ENCODE peak calls at places on chromosomes 2 and 18, in four cellular contexts. One of them, this sample, is unnamed.

GRCh38 chr2:236008006-236008405 is 160.2 kb downstream of the GBX2 start:
- DNase-seq in endothelial cell: no peak
- DNase-seq in PC-3: no peak
- DNase-seq in BE2C: no peak
- DNase-seq in this sample: no peak

GRCh38 chr2:182816856-182817255 is 49.6 kb downstream of the FRZB start:
- DNase-seq in endothelial cell: no peak
- DNase-seq in PC-3: no peak
- DNase-seq in BE2C: no peak
- DNase-seq in this sample: no peak

GRCh38 chr18:45792551-45793294 is 32.8 kb upstream of the SIGLEC15 start:
- DNase-seq in endothelial cell: no peak
- DNase-seq in PC-3: peak
- DNase-seq in BE2C: no peak
- DNase-seq in this sample: no peak

GRCh38 chr2:205352593-205352992 is 329.7 kb upstream of the NRP2 start:
- DNase-seq in endothelial cell: no peak
- DNase-seq in PC-3: peak
- DNase-seq in BE2C: no peak
- DNase-seq in this sample: no peak

GRCh38 chr2:74002515-74003391 is 18.0 kb downstream of the TET3 start:
- DNase-seq in endothelial cell: peak
- DNase-seq in PC-3: peak
- DNase-seq in BE2C: peak
- DNase-seq in this sample: peak

GRCh38 chr18:28075501-28075900 is 101.4 kb downstream of the CDH2 start:
- DNase-seq in endothelial cell: no peak
- DNase-seq in PC-3: peak
- DNase-seq in BE2C: no peak
- DNase-seq in this sample: no peak

GRCh38 chr2:239787651-239788050 is 237.5 kb downstream of the NDUFA10 start:
- DNase-seq in endothelial cell: no peak
- DNase-seq in PC-3: no peak
- DNase-seq in BE2C: no peak
- DNase-seq in this sample: no peak

GRCh38 chr2:121213386-121213785 is 71.6 kb downstream of the TFCP2L1 start:
- DNase-seq in endothelial cell: no peak
- DNase-seq in PC-3: no peak
- DNase-seq in BE2C: no peak
- DNase-seq in this sample: no peak

GRCh38 chr18:54828290-54828871 is at the start of gene RAB27B:
- DNase-seq in endothelial cell: peak
- DNase-seq in PC-3: peak
- DNase-seq in BE2C: peak
- DNase-seq in this sample: peak

GRCh38 chr18:23703057-23703986 is 14.1 kb downstream of the LAMA3 start:
- DNase-seq in endothelial cell: peak
- DNase-seq in PC-3: peak
- DNase-seq in BE2C: peak
- DNase-seq in this sample: no peak

GRCh38 chr2:119263656-119264055 is 40.0 kb downstream of the STEAP3 start:
- DNase-seq in endothelial cell: no peak
- DNase-seq in PC-3: no peak
- DNase-seq in BE2C: no peak
- DNase-seq in this sample: no peak

GRCh38 chr2:119293254-119293653 is 69.6 kb downstream of the STEAP3 start:
- DNase-seq in endothelial cell: no peak
- DNase-seq in PC-3: peak
- DNase-seq in BE2C: no peak
- DNase-seq in this sample: no peak

GRCh38 chr2:144712277-144712944 is 192.5 kb upstream of the ZEB2 start:
- DNase-seq in endothelial cell: no peak
- DNase-seq in PC-3: no peak
- DNase-seq in BE2C: no peak
- DNase-seq in this sample: no peak

GRCh38 chr2:25499157-25499556 is 157.4 kb upstream of the DNMT3A start:
- DNase-seq in endothelial cell: no peak
- DNase-seq in PC-3: no peak
- DNase-seq in BE2C: no peak
- DNase-seq in this sample: no peak

GRCh38 chr2:8636691-8637636 is 44.9 kb upstream of the ID2 start:
- DNase-seq in endothelial cell: peak
- DNase-seq in PC-3: no peak
- DNase-seq in BE2C: no peak
- DNase-seq in this sample: peak

GRCh38 chr18:8800445-8800844 is 95.1 kb downstream of the MTCL1 start:
- DNase-seq in endothelial cell: no peak
- DNase-seq in PC-3: peak
- DNase-seq in BE2C: no peak
- DNase-seq in this sample: no peak

GRCh38 chr18:11791131-11791530 is 60.1 kb upstream of the CHMP1B start:
- DNase-seq in endothelial cell: no peak
- DNase-seq in PC-3: no peak
- DNase-seq in BE2C: no peak
- DNase-seq in this sample: no peak
- TF ChIP-seq CTCF in endothelial cell: no peak
- TF ChIP-seq CTCF in PC-3: no peak
- TF ChIP-seq CTCF in BE2C: no peak
- TF ChIP-seq CTCF in this sample: no peak

GRCh38 chr2:23199115-23199918 is 185.7 kb upstream of the KLHL29 start:
- DNase-seq in endothelial cell: no peak
- DNase-seq in PC-3: peak
- DNase-seq in BE2C: peak
- DNase-seq in this sample: no peak
- TF ChIP-seq CTCF in endothelial cell: peak
- TF ChIP-seq CTCF in PC-3: peak
- TF ChIP-seq CTCF in BE2C: peak
- TF ChIP-seq CTCF in this sample: peak

DNA sequence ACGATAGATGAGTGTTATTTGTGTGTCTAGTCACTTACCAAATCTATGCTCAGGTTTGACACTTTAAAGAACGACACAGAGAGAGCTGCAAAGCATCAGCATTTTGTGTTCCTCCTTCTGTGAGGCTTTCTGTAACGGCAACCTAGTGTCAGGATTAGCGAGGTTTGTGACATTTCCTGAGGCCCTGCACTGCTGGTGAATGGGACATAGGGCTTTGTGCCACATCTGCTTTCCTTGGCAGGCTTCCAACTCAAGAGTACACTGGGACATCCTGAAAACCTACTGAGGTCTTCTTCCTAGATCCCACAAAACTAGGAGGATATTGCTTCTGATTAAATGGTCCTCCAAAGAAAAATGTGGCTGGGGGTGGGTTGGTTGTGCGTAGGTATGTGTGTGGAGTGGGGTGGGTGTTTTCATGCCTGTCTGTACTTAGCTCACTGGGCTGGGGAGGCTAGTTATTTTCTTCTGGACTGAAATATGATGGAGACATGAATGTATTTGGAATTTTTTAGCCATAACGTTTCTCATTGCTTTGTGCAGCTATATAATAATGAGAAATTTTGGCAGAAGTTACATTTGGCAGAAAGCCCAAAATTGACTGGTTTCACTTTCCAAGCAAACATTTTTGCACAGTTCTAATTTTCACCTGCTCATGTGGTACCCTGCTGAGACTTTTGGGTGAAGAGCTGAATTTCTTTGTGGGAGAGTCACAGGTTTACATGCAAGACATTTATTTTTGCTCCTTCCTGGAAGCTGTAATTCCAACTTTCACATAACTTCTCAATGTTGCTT is 308.4 kb downstream of the XIRP2 start:
- DNase-seq in endothelial cell: no peak
- DNase-seq in PC-3: peak
- DNase-seq in BE2C: peak
- DNase-seq in this sample: no peak
- TF ChIP-seq CTCF in endothelial cell: no peak
- TF ChIP-seq CTCF in PC-3: no peak
- TF ChIP-seq CTCF in BE2C: no peak
- TF ChIP-seq CTCF in this sample: no peak

DNA sequence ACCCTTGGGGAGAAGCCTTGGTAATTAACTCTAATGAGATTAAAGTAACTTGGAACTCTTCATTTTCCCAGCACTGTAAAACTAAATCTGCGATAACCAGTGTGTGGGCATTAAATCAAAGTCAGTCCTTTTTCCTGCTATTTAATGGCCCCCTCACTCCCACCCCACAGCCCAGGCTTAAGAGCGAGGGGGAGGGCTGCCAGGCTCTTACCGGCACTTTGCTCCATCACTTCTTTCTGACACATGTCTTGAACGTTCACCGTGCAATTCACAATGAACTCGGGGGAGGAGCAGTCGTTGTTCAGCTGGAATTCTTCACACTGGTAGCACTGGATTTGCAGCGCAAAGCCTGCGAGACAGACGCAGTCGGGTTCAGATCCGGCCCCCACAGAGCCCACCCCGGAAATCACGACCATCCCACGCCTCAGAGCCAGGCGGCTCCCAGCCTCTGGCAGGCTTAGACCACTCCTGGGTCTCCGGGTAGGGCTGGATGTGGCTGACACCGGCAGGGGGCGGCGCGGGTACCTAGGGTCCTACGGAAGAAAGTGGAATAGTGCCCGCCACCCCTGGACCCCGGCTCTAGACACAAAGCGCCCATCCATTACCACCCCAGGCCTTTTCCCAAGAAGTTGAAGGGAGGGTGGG is 1.7 kb downstream of the LYPD1 start:
- DNase-seq in endothelial cell: peak
- DNase-seq in PC-3: peak
- DNase-seq in BE2C: no peak
- DNase-seq in this sample: no peak
- TF ChIP-seq CTCF in endothelial cell: peak
- TF ChIP-seq CTCF in PC-3: peak
- TF ChIP-seq CTCF in BE2C: no peak
- TF ChIP-seq CTCF in this sample: peak

GRCh38 chr2:234566622-234567021 is 69.7 kb upstream of the ARL4C start:
- DNase-seq in endothelial cell: no peak
- DNase-seq in PC-3: no peak
- DNase-seq in BE2C: no peak
- DNase-seq in this sample: no peak

GRCh38 chr2:234565201-234565600 is 68.3 kb upstream of the ARL4C start:
- DNase-seq in endothelial cell: no peak
- DNase-seq in PC-3: no peak
- DNase-seq in BE2C: no peak
- DNase-seq in this sample: no peak

GRCh38 chr2:234559609-234560008 is 62.7 kb upstream of the ARL4C start:
- DNase-seq in endothelial cell: no peak
- DNase-seq in PC-3: peak
- DNase-seq in BE2C: no peak
- DNase-seq in this sample: no peak

GRCh38 chr2:234565842-234566619 is 69.2 kb upstream of the ARL4C start:
- DNase-seq in endothelial cell: no peak
- DNase-seq in PC-3: no peak
- DNase-seq in BE2C: no peak
- DNase-seq in this sample: no peak

DNA sequence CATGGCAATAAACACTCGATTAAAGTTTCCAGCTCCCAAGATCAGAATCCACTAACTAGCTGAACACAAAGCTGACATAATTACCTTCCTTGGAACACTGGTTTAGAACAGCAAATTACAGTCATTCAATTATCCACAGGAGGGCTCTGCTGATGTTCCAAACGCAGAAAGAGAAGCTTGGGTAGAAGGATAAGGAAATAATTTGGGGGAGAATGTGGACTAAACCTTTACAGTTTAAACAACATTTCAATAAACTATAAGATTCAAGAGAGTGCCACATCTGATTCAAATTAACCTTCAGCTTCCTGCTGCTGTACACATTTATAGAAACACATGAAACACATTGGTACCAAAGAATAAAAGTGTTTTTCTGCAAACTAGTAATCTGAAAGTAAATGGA is 67.8 kb upstream of the ARL4C start:
- DNase-seq in endothelial cell: no peak
- DNase-seq in PC-3: peak
- DNase-seq in BE2C: no peak
- DNase-seq in this sample: no peak
- TF ChIP-seq CTCF in endothelial cell: no peak
- TF ChIP-seq CTCF in PC-3: peak
- TF ChIP-seq CTCF in BE2C: peak
- TF ChIP-seq CTCF in this sample: peak

GRCh38 chr2:3534251-3534814 is 15.0 kb upstream of the ADI1 start:
- DNase-seq in endothelial cell: no peak
- DNase-seq in PC-3: no peak
- DNase-seq in BE2C: no peak
- DNase-seq in this sample: no peak

GRCh38 chr2:3535794-3536681 is 16.7 kb upstream of the ADI1 start:
- DNase-seq in endothelial cell: no peak
- DNase-seq in PC-3: peak
- DNase-seq in BE2C: no peak
- DNase-seq in this sample: no peak

GRCh38 chr2:3535467-3535793 is 16.1 kb upstream of the ADI1 start:
- DNase-seq in endothelial cell: no peak
- DNase-seq in PC-3: no peak
- DNase-seq in BE2C: no peak
- DNase-seq in this sample: no peak

GRCh38 chr2:3539836-3540235 is 18.3 kb downstream of the RNASEH1 start:
- DNase-seq in endothelial cell: no peak
- DNase-seq in PC-3: no peak
- DNase-seq in BE2C: no peak
- DNase-seq in this sample: no peak

DNA sequence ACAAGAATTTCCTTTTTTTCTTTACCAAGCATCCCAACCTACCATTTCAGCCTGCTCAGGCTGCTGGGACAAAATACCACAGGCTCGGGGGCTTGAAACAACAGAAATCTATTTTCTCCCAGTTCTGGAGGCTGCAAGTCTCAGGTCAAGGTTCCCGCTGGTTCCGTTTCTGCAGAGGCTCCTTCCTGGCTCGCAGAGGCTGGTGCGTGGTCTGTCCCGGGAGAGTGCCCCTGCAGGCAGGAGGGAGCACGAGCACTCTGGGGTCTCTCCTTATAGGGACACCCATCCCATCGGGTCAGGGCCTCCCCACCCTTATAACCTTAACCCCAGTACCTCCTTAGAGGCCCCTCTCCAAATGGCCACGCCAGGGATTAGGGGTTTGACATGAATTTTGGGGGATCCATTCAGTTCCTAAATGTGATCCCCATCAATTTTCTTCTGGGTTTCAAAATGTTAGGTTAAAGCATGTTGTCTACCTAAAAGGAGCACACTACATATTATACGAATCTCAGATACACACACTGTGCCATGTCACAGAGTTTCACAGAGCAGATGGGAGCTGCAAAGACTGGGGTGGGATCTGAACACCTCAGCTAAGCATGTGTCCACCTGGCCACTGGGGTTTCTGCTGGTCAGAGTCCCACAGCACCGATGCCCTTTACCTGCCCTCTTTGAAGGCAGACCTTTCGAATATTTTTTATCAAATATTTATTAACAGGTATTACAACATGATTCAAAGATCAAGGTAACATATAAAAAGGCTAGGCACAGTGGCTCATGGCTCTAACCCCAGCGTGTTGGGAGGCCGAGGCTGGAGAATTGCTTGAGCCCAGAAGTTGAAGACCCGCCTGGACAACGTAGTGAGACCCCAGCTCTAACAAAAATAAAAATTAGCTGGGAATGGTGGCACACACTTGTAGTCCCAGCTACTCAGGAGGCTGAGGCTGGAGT is 17.6 kb upstream of the ADI1 start:
- DNase-seq in endothelial cell: peak
- DNase-seq in PC-3: peak
- DNase-seq in BE2C: peak
- DNase-seq in this sample: no peak
- TF ChIP-seq CTCF in endothelial cell: peak
- TF ChIP-seq CTCF in PC-3: peak
- TF ChIP-seq CTCF in BE2C: peak
- TF ChIP-seq CTCF in this sample: peak